ENCODE peak calls at places on chromosome 19, in ten cellular contexts. G, Y, Z, L, U, T, Q, P, C and S are unnamed samples.

GRCh38 chr19:38554676-38555141 is 63.0 kb downstream of the MAP4K1 start:
- DNase-seq in Y (no peak), L (no peak), Z (no peak), Q (no peak), U (no peak), C (no peak), P (no peak), G (no peak), T (no peak), S (no peak)

GRCh38 chr19:22608441-22608840 is 25.7 kb upstream of the ZNF492 start:
- DNase-seq in U (no peak), C (no peak), Y (no peak), P (no peak), L (no peak), G (no peak), Q (no peak), T (no peak), Z (no peak), S (no peak)

GRCh38 chr19:19098084-19098702 is 34.4 kb downstream of the SLC25A42 start:
- DNase-seq in U (no peak), Y (no peak), L (no peak), P (no peak), T (no peak), C (no peak), Q (no peak), Z (no peak), G (no peak), S (no peak)

GRCh38 chr19:34359954-34360315 is 5.1 kb upstream of the GPI start:
- DNase-seq in C (no peak), Q (no peak), G (no peak), U (no peak), P (no peak), T (no peak), Y (no peak), L (no peak), Z (no peak), S (no peak)

GRCh38 chr19:13118424-13119193 is 545 bp downstream of the NACC1 start:
- DNase-seq in P (peak; percentile 60), G (peak; percentile 65), T (peak; percentile 31), C (peak; percentile 64), L (no peak), Z (peak; percentile 27), Y (peak; percentile 28), Q (no peak), U (no peak), S (no peak)

GRCh38 chr19:45958320-45958719 is 15.3 kb downstream of the NOVA2 start:
- DNase-seq in Y (no peak), C (no peak), Z (no peak), U (no peak), P (no peak), T (no peak), G (no peak), L (no peak), Q (no peak), S (no peak)

GRCh38 chr19:37467608-37468090 is 405 bp upstream of the ZNF569 start:
- DNase-seq in C (no peak), U (no peak), G (no peak), L (no peak), Q (no peak), Y (no peak), T (no peak), P (no peak), Z (no peak), S (no peak)

GRCh38 chr19:5697890-5698634 is 8.0 kb downstream of the RPL36 start:
- DNase-seq in Y (no peak), T (no peak), Q (no peak), L (no peak), U (no peak), P (peak; percentile 33), Z (no peak), C (no peak), G (no peak), S (no peak)

GRCh38 chr19:1231729-1232128 is 6.1 kb downstream of the CBARP start:
- DNase-seq in U (no peak), Y (no peak), T (no peak), Q (no peak), L (no peak), G (no peak), P (no peak), Z (no peak), C (no peak), S (no peak)

GRCh38 chr19:46618670-46619231 is 6.1 kb downstream of the PTGIR start:
- DNase-seq in L (no peak), G (no peak), Q (no peak), U (no peak), Y (no peak), Z (peak; percentile 58), P (peak; percentile 80), T (peak; percentile 37), C (peak; percentile 13), S (no peak)

GRCh38 chr19:7386308-7386707 is 37.6 kb downstream of the ARHGEF18 start:
- DNase-seq in Z (no peak), Q (no peak), Y (no peak), C (no peak), G (no peak), U (no peak), T (no peak), P (no peak), L (no peak), S (no peak)
- TF ChIP-seq CTCF in Z (no peak), Q (no peak), Y (no peak), C (no peak), G (no peak), U (no peak), T (no peak), P (no peak), L (no peak), S (no peak)

GRCh38 chr19:57708641-57709354 is at the start of gene ZNF154:
- DNase-seq in C (peak; percentile 18), G (no peak), L (no peak), Q (peak; percentile 58), Z (peak; percentile 50), P (peak; percentile 84), T (peak; percentile 67), Y (peak; percentile 38), U (no peak), S (peak; percentile 24)
- TF ChIP-seq CTCF in C (no peak), G (no peak), L (no peak), Q (no peak), Z (no peak), P (no peak), T (no peak), Y (no peak), U (no peak), S (no peak)

DNA sequence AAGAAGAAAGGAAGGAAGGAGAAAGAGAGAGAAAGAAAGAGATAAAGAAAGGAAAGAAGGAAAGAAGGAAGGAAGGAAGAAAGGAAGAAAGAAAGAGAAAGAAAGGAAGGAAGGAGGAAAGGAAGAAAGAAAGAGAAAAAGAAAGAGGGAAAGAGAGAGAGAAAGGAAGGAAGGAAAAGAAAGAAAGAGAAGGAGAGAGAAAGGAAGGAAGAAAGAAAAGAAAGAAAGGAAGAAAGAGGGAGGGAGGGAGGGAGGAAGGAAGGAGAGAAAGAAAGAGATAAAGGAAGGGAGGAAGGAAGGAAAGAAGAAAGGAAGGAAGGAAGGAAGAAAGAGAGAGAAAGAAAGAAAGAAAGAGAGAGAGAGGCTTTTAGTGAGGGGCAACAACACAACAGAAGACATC is 135.1 kb upstream of the VSTM2B start:
- DNase-seq in C (no peak), G (no peak), U (no peak), L (no peak), Y (no peak), Q (no peak), P (no peak), Z (no peak), T (no peak), S (no peak)
- TF ChIP-seq CTCF in C (no peak), G (no peak), U (no peak), L (no peak), Y (no peak), Q (no peak), P (no peak), Z (no peak), T (no peak), S (no peak)

GRCh38 chr19:3071764-3072163 is 9.5 kb upstream of the TLE5 start:
- DNase-seq in L (no peak), U (no peak), C (no peak), Z (no peak), G (no peak), T (no peak), Q (no peak), Y (no peak), P (no peak), S (no peak)

GRCh38 chr19:3079578-3079977 is 14.6 kb upstream of the GNA11 start:
- DNase-seq in Y (no peak), G (no peak), P (no peak), Q (no peak), Z (no peak), L (no peak), T (no peak), C (no peak), U (no peak), S (no peak)

GRCh38 chr19:3073159-3073563 is 10.9 kb upstream of the TLE5 start:
- DNase-seq in Y (no peak), U (no peak), T (peak; percentile 68), C (no peak), Q (no peak), Z (peak; percentile 72), L (no peak), P (no peak), G (no peak), S (no peak)

GRCh38 chr19:3075605-3076431 is 13.5 kb upstream of the TLE5 start:
- DNase-seq in Z (no peak), C (peak; percentile 53), L (no peak), P (peak; percentile 86), T (no peak), Q (no peak), Y (peak; percentile 85), G (peak; percentile 86), U (peak; percentile 78), S (no peak)

DNA sequence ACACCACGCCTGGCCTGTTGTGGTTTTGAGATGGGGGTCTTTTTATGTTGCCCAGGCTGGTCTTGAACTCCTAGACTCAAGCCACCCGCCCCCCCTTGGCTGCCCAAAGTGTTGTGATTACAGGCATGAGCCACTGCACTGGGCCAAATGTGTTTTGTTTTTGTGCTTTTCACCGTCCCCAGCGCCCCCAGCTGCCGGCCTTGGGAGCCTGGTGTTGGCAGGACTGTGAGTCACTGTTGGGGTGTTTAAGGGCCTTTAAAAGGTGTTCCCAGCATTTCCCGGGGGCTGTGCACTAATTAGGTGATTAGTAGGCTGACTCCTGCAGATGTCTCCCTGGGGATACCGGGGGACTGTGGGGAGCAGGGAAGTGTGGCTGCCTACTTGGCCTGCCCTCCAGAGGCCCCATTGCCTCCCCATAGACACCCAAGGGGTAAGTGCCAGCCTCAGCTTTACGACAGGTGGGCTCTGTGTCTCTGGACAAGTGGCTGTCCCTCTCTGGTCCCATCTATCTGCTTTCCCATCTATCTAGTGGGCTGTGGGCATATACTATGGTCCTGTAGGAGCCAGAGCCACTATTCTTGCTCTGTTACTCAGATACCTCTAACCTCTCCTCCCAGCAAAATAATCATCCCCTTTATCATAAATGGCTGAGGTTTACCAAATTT is 11.8 kb upstream of the TLE5 start:
- DNase-seq in U (no peak), Y (no peak), Q (no peak), C (no peak), G (no peak), L (no peak), Z (peak; percentile 30), P (no peak), T (no peak), S (no peak)
- TF ChIP-seq CTCF in U (no peak), Y (no peak), Q (no peak), C (no peak), G (peak; percentile 3), L (no peak), Z (peak; percentile 12), P (no peak), T (peak; percentile 25), S (no peak)